ENCODE peak calls at places on chromosomes 3 and 15, in nine cellular contexts. One of them, this sample, is unnamed.

GRCh38 chr3:167032267-167032876 is 347.7 kb downstream of the ZBBX start:
- DNase-seq in IMR-90: peak; percentile 39
- DNase-seq in Calu3: peak; percentile 56
- DNase-seq in epithelial cell of esophagus: peak; percentile 79
- DNase-seq in fibroblast of lung: peak; percentile 61
- DNase-seq in pancreas: peak; percentile 22
- DNase-seq in tibial nerve: no peak
- DNase-seq in right lobe of liver: no peak
- DNase-seq in transverse colon: no peak
- DNase-seq in this sample: no peak

GRCh38 chr3:56724580-56725142 is 41.6 kb upstream of the TASOR start:
- DNase-seq in epithelial cell of esophagus: no peak
- DNase-seq in Calu3: no peak
- DNase-seq in fibroblast of lung: peak; percentile 11
- DNase-seq in IMR-90: no peak
- DNase-seq in tibial nerve: no peak
- DNase-seq in pancreas: no peak
- DNase-seq in right lobe of liver: no peak
- DNase-seq in transverse colon: no peak
- DNase-seq in this sample: no peak

GRCh38 chr15:45149060-45149459 is 19.3 kb downstream of the DUOX1 start:
- DNase-seq in IMR-90: no peak
- DNase-seq in right lobe of liver: peak; percentile 2
- DNase-seq in transverse colon: no peak
- DNase-seq in pancreas: no peak
- DNase-seq in epithelial cell of esophagus: no peak
- DNase-seq in tibial nerve: no peak
- DNase-seq in fibroblast of lung: no peak
- DNase-seq in Calu3: no peak
- DNase-seq in this sample: no peak

GRCh38 chr15:73941044-73941443 is 14.8 kb downstream of the LOXL1 start:
- DNase-seq in tibial nerve: no peak
- DNase-seq in pancreas: no peak
- DNase-seq in right lobe of liver: no peak
- DNase-seq in Calu3: no peak
- DNase-seq in fibroblast of lung: peak; percentile 98
- DNase-seq in epithelial cell of esophagus: peak; percentile 39
- DNase-seq in transverse colon: no peak
- DNase-seq in IMR-90: peak; percentile 97
- DNase-seq in this sample: no peak

GRCh38 chr15:24962880-24963279 is 8.1 kb downstream of the SNRPN start:
- DNase-seq in pancreas: no peak
- DNase-seq in transverse colon: no peak
- DNase-seq in right lobe of liver: no peak
- DNase-seq in Calu3: no peak
- DNase-seq in epithelial cell of esophagus: no peak
- DNase-seq in tibial nerve: no peak
- DNase-seq in fibroblast of lung: no peak
- DNase-seq in IMR-90: no peak
- DNase-seq in this sample: no peak

GRCh38 chr15:91471410-91471993 is 371.4 kb downstream of the SV2B start:
- DNase-seq in tibial nerve: no peak
- DNase-seq in right lobe of liver: no peak
- DNase-seq in transverse colon: no peak
- DNase-seq in epithelial cell of esophagus: no peak
- DNase-seq in IMR-90: peak; percentile 92
- DNase-seq in fibroblast of lung: peak; percentile 92
- DNase-seq in Calu3: no peak
- DNase-seq in pancreas: no peak
- DNase-seq in this sample: no peak

GRCh38 chr3:115113367-115113766 is 33.7 kb downstream of the ZBTB20 start:
- DNase-seq in fibroblast of lung: peak; percentile 54
- DNase-seq in transverse colon: no peak
- DNase-seq in tibial nerve: no peak
- DNase-seq in pancreas: no peak
- DNase-seq in Calu3: peak; percentile 0
- DNase-seq in IMR-90: peak; percentile 46
- DNase-seq in right lobe of liver: no peak
- DNase-seq in epithelial cell of esophagus: peak; percentile 9
- DNase-seq in this sample: no peak

GRCh38 chr15:50182233-50183013 is 427 bp downstream of the SLC27A2 start:
- DNase-seq in IMR-90: peak; percentile 15
- DNase-seq in transverse colon: peak; percentile 19
- DNase-seq in pancreas: peak; percentile 18
- DNase-seq in tibial nerve: no peak
- DNase-seq in right lobe of liver: peak; percentile 43
- DNase-seq in Calu3: peak; percentile 32
- DNase-seq in fibroblast of lung: peak; percentile 47
- DNase-seq in epithelial cell of esophagus: peak; percentile 37
- DNase-seq in this sample: peak; percentile 61

GRCh38 chr3:196177967-196178366 is 33.2 kb downstream of the ZDHHC19 start:
- DNase-seq in IMR-90: no peak
- DNase-seq in fibroblast of lung: no peak
- DNase-seq in pancreas: no peak
- DNase-seq in epithelial cell of esophagus: no peak
- DNase-seq in transverse colon: peak; percentile 71
- DNase-seq in Calu3: no peak
- DNase-seq in right lobe of liver: no peak
- DNase-seq in tibial nerve: no peak
- DNase-seq in this sample: no peak

GRCh38 chr3:165895919-165896318 is 58.7 kb upstream of the BCHE start:
- DNase-seq in pancreas: no peak
- DNase-seq in right lobe of liver: no peak
- DNase-seq in IMR-90: no peak
- DNase-seq in transverse colon: no peak
- DNase-seq in fibroblast of lung: no peak
- DNase-seq in tibial nerve: no peak
- DNase-seq in Calu3: peak; percentile 44
- DNase-seq in epithelial cell of esophagus: peak; percentile 34
- DNase-seq in this sample: no peak
- TF ChIP-seq CTCF in pancreas: no peak
- TF ChIP-seq CTCF in right lobe of liver: no peak
- TF ChIP-seq CTCF in IMR-90: no peak
- TF ChIP-seq CTCF in transverse colon: no peak
- TF ChIP-seq CTCF in fibroblast of lung: no peak
- TF ChIP-seq CTCF in tibial nerve: no peak
- TF ChIP-seq CTCF in Calu3: peak; percentile 48
- TF ChIP-seq CTCF in epithelial cell of esophagus: peak; percentile 33
- TF ChIP-seq CTCF in this sample: peak; percentile 23

GRCh38 chr3:15754047-15754446 is 43.7 kb downstream of the ANKRD28 start:
- DNase-seq in IMR-90: peak; percentile 44
- DNase-seq in pancreas: no peak
- DNase-seq in transverse colon: no peak
- DNase-seq in Calu3: no peak
- DNase-seq in epithelial cell of esophagus: peak; percentile 72
- DNase-seq in tibial nerve: no peak
- DNase-seq in fibroblast of lung: peak; percentile 38
- DNase-seq in right lobe of liver: no peak
- DNase-seq in this sample: no peak

GRCh38 chr3:15756505-15756904 is 41.3 kb downstream of the ANKRD28 start:
- DNase-seq in IMR-90: no peak
- DNase-seq in epithelial cell of esophagus: no peak
- DNase-seq in right lobe of liver: no peak
- DNase-seq in transverse colon: no peak
- DNase-seq in Calu3: no peak
- DNase-seq in fibroblast of lung: no peak
- DNase-seq in pancreas: no peak
- DNase-seq in tibial nerve: no peak
- DNase-seq in this sample: no peak

GRCh38 chr3:15757824-15758223 is 40.0 kb downstream of the ANKRD28 start:
- DNase-seq in IMR-90: no peak
- DNase-seq in transverse colon: no peak
- DNase-seq in fibroblast of lung: no peak
- DNase-seq in Calu3: no peak
- DNase-seq in tibial nerve: no peak
- DNase-seq in right lobe of liver: no peak
- DNase-seq in pancreas: no peak
- DNase-seq in epithelial cell of esophagus: no peak
- DNase-seq in this sample: no peak

GRCh38 chr3:15755181-15755580 is 42.6 kb downstream of the ANKRD28 start:
- DNase-seq in pancreas: no peak
- DNase-seq in tibial nerve: no peak
- DNase-seq in transverse colon: no peak
- DNase-seq in Calu3: no peak
- DNase-seq in epithelial cell of esophagus: no peak
- DNase-seq in IMR-90: peak; percentile 33
- DNase-seq in right lobe of liver: no peak
- DNase-seq in fibroblast of lung: no peak
- DNase-seq in this sample: no peak

DNA sequence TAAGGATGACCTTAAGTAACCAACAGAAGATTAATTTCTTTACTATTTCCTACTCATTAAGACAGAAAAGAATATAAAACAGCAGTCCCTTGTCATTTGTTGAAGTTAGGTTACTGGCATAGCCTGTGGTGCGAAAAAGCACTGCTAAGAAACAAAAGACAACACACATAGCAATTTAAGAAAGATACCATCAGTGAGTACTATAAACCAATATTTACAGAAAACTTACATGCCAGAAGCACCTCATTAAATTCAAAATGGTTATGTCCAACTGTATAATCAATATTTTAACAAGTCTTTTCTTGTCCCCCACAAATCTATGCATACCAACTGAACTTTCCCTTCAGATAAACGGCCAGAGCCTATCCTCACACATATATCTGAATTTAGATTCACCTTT is 42.0 kb downstream of the ANKRD28 start:
- DNase-seq in pancreas: no peak
- DNase-seq in IMR-90: no peak
- DNase-seq in fibroblast of lung: no peak
- DNase-seq in Calu3: no peak
- DNase-seq in right lobe of liver: no peak
- DNase-seq in tibial nerve: no peak
- DNase-seq in transverse colon: no peak
- DNase-seq in epithelial cell of esophagus: no peak
- DNase-seq in this sample: no peak
- TF ChIP-seq CTCF in pancreas: no peak
- TF ChIP-seq CTCF in IMR-90: no peak
- TF ChIP-seq CTCF in fibroblast of lung: no peak
- TF ChIP-seq CTCF in Calu3: no peak
- TF ChIP-seq CTCF in right lobe of liver: no peak
- TF ChIP-seq CTCF in tibial nerve: no peak
- TF ChIP-seq CTCF in transverse colon: no peak
- TF ChIP-seq CTCF in epithelial cell of esophagus: no peak
- TF ChIP-seq CTCF in this sample: no peak

GRCh38 chr3:192816274-192816853 is 89.0 kb upstream of the FGF12 start:
- DNase-seq in fibroblast of lung: peak; percentile 50
- DNase-seq in epithelial cell of esophagus: peak; percentile 66
- DNase-seq in transverse colon: no peak
- DNase-seq in IMR-90: peak; percentile 73
- DNase-seq in right lobe of liver: no peak
- DNase-seq in pancreas: no peak
- DNase-seq in tibial nerve: peak; percentile 26
- DNase-seq in Calu3: peak; percentile 50
- DNase-seq in this sample: no peak

GRCh38 chr3:192817053-192817452 is 89.7 kb upstream of the FGF12 start:
- DNase-seq in IMR-90: peak; percentile 86
- DNase-seq in transverse colon: no peak
- DNase-seq in tibial nerve: no peak
- DNase-seq in Calu3: no peak
- DNase-seq in fibroblast of lung: peak; percentile 81
- DNase-seq in epithelial cell of esophagus: peak; percentile 71
- DNase-seq in right lobe of liver: no peak
- DNase-seq in pancreas: no peak
- DNase-seq in this sample: no peak

GRCh38 chr3:192817506-192817905 is 90.2 kb upstream of the FGF12 start:
- DNase-seq in Calu3: no peak
- DNase-seq in epithelial cell of esophagus: no peak
- DNase-seq in IMR-90: no peak
- DNase-seq in tibial nerve: no peak
- DNase-seq in right lobe of liver: no peak
- DNase-seq in fibroblast of lung: no peak
- DNase-seq in transverse colon: no peak
- DNase-seq in pancreas: no peak
- DNase-seq in this sample: no peak

GRCh38 chr3:192818126-192818525 is 90.8 kb upstream of the FGF12 start:
- DNase-seq in fibroblast of lung: peak; percentile 40
- DNase-seq in transverse colon: no peak
- DNase-seq in epithelial cell of esophagus: no peak
- DNase-seq in tibial nerve: no peak
- DNase-seq in right lobe of liver: no peak
- DNase-seq in pancreas: no peak
- DNase-seq in IMR-90: peak; percentile 48
- DNase-seq in Calu3: no peak
- DNase-seq in this sample: no peak

DNA sequence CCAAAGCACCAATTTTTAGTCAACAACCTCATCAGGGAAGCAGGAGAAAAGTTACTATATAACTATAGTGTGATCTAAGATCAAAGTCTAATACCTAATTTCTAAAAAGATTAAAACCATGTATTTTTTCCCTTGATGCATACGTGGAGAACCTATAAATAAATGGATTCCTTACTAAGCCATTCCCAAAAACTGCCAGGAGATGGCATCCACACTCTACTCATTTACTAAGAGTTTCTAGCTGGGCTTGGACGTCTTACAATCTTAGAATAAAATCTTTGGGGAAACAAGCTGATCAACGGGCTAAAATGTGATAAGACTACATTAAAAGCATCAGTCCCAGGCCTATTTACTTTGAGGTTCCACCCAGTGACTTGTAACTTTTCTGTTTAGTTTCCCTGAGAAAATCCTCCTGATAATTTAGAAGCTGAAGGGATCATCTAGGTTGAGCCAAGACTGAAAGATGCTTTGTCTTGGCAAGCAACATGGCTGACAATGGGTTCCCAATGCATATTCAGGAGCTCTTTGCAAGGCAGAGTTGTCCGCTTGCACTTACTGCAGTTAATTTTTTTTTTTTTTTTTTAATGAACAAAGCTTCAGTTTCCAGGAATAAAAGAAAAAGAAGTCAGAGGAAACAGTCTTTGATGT is 85.5 kb upstream of the FGF12 start:
- DNase-seq in fibroblast of lung: peak; percentile 52
- DNase-seq in Calu3: peak; percentile 63
- DNase-seq in transverse colon: peak; percentile 29
- DNase-seq in epithelial cell of esophagus: peak; percentile 70
- DNase-seq in tibial nerve: peak; percentile 70
- DNase-seq in right lobe of liver: no peak
- DNase-seq in pancreas: no peak
- DNase-seq in IMR-90: peak; percentile 70
- DNase-seq in this sample: no peak
- TF ChIP-seq CTCF in fibroblast of lung: peak; percentile 71
- TF ChIP-seq CTCF in Calu3: peak; percentile 83
- TF ChIP-seq CTCF in transverse colon: peak; percentile 59
- TF ChIP-seq CTCF in epithelial cell of esophagus: peak; percentile 72
- TF ChIP-seq CTCF in tibial nerve: peak; percentile 74
- TF ChIP-seq CTCF in right lobe of liver: peak; percentile 61
- TF ChIP-seq CTCF in pancreas: peak; percentile 27
- TF ChIP-seq CTCF in IMR-90: peak; percentile 78
- TF ChIP-seq CTCF in this sample: no peak

GRCh38 chr15:49121901-49122300 is 33.5 kb downstream of the COPS2 start:
- DNase-seq in fibroblast of lung: no peak
- DNase-seq in tibial nerve: no peak
- DNase-seq in pancreas: no peak
- DNase-seq in epithelial cell of esophagus: no peak
- DNase-seq in transverse colon: no peak
- DNase-seq in IMR-90: no peak
- DNase-seq in Calu3: no peak
- DNase-seq in right lobe of liver: no peak
- DNase-seq in this sample: no peak

GRCh38 chr15:49124371-49124770 is 31.0 kb downstream of the COPS2 start:
- DNase-seq in epithelial cell of esophagus: no peak
- DNase-seq in Calu3: no peak
- DNase-seq in tibial nerve: no peak
- DNase-seq in right lobe of liver: no peak
- DNase-seq in transverse colon: no peak
- DNase-seq in pancreas: no peak
- DNase-seq in IMR-90: peak; percentile 27
- DNase-seq in fibroblast of lung: no peak
- DNase-seq in this sample: no peak

GRCh38 chr15:49122541-49123062 is 32.8 kb downstream of the COPS2 start:
- DNase-seq in pancreas: no peak
- DNase-seq in fibroblast of lung: peak; percentile 6
- DNase-seq in IMR-90: no peak
- DNase-seq in epithelial cell of esophagus: no peak
- DNase-seq in transverse colon: no peak
- DNase-seq in Calu3: no peak
- DNase-seq in tibial nerve: no peak
- DNase-seq in right lobe of liver: no peak
- DNase-seq in this sample: no peak
- TF ChIP-seq CTCF in pancreas: no peak
- TF ChIP-seq CTCF in fibroblast of lung: no peak
- TF ChIP-seq CTCF in IMR-90: no peak
- TF ChIP-seq CTCF in epithelial cell of esophagus: no peak
- TF ChIP-seq CTCF in transverse colon: no peak
- TF ChIP-seq CTCF in Calu3: no peak
- TF ChIP-seq CTCF in tibial nerve: no peak
- TF ChIP-seq CTCF in right lobe of liver: no peak
- TF ChIP-seq CTCF in this sample: no peak

This sample was measured in GM06990.